ENCODE peak calls at places on chromosomes 2 and 18, in six cellular contexts. P, T, N, I, S and J are unnamed samples.

GRCh38 chr2:240704651-240705050 is 13.0 kb downstream of the AQP12A start:
- DNase-seq in P (no peak), T (peak; percentile 25), N (no peak), I (no peak), S (peak; percentile 16), J (no peak)

GRCh38 chr18:2411381-2411977 is 159.8 kb downstream of the METTL4 start:
- DNase-seq in P (no peak), T (no peak), N (no peak), I (peak; percentile 69), S (no peak), J (no peak)

GRCh38 chr2:179963626-179964025 is 43.5 kb downstream of the CWC22 start:
- DNase-seq in P (no peak), T (no peak), N (no peak), I (peak; percentile 55), S (no peak), J (no peak)

GRCh38 chr2:9463698-9464034 is 10.7 kb upstream of the IAH1 start:
- DNase-seq in P (no peak), T (no peak), N (no peak), I (peak; percentile 36), S (peak; percentile 17), J (no peak)

GRCh38 chr2:10028988-10029874 is 14.1 kb upstream of the KLF11 start:
- DNase-seq in P (peak; percentile 84), T (no peak), N (peak; percentile 54), I (peak; percentile 49), S (no peak), J (no peak)

GRCh38 chr2:43169987-43170732 is 56.2 kb downstream of the ZFP36L2 start:
- DNase-seq in P (no peak), T (peak; percentile 33), N (no peak), I (no peak), S (peak; percentile 67), J (no peak)

GRCh38 chr2:81481994-81482368 is 1177.4 kb upstream of the LRRTM1 start:
- DNase-seq in P (no peak), T (peak; percentile 74), N (no peak), I (no peak), S (no peak), J (peak; percentile 46)

GRCh38 chr2:24721470-24721869 is 71.7 kb downstream of the PTRHD1 start:
- DNase-seq in P (peak; percentile 90), T (no peak), N (peak; percentile 26), I (peak; percentile 86), S (no peak), J (peak; percentile 15)

GRCh38 chr2:191869178-191869577 is 22.3 kb upstream of the CAVIN2 start:
- DNase-seq in P (no peak), T (peak; percentile 74), N (peak; percentile 60), I (no peak), S (no peak), J (peak; percentile 39)

GRCh38 chr2:176162911-176163654 is 6.0 kb downstream of the HOXD3 start:
- DNase-seq in P (no peak), T (no peak), N (no peak), I (no peak), S (no peak), J (no peak)

GRCh38 chr18:58535340-58536186 is 93.3 kb downstream of the ALPK2 start:
- DNase-seq in P (no peak), T (no peak), N (no peak), I (no peak), S (no peak), J (no peak)

GRCh38 chr2:202221873-202222272 is 16.5 kb downstream of the SUMO1 start:
- DNase-seq in P (no peak), T (no peak), N (no peak), I (peak; percentile 24), S (no peak), J (no peak)

GRCh38 chr2:71502941-71503738 is 49.8 kb downstream of the DYSF start:
- DNase-seq in P (no peak), T (no peak), N (no peak), I (no peak), S (no peak), J (no peak)

GRCh38 chr2:204871246-204871953 is 326.1 kb downstream of the PARD3B start:
- DNase-seq in P (no peak), T (peak; percentile 50), N (peak; percentile 45), I (peak; percentile 76), S (no peak), J (peak; percentile 7)

GRCh38 chr2:27369471-27370025 is 590 bp downstream of the EIF2B4 start:
- DNase-seq in P (peak; percentile 52), T (peak; percentile 75), N (no peak), I (peak; percentile 63), S (no peak), J (peak; percentile 85)

GRCh38 chr2:42112418-42112817 is 56.7 kb upstream of the EML4 start:
- DNase-seq in P (no peak), T (no peak), N (no peak), I (no peak), S (no peak), J (no peak)

GRCh38 chr18:41436772-41437171 is 518.3 kb upstream of the PIK3C3 start:
- DNase-seq in P (no peak), T (no peak), N (no peak), I (no peak), S (no peak), J (no peak)

GRCh38 chr2:37688771-37689468 is 17.5 kb upstream of the CDC42EP3 start:
- DNase-seq in P (no peak), T (no peak), N (peak; percentile 47), I (peak; percentile 87), S (no peak), J (no peak)

GRCh38 chr2:27756544-27757498 is 14.7 kb upstream of the MRPL33 start:
- DNase-seq in P (peak; percentile 45), T (no peak), N (no peak), I (peak; percentile 40), S (no peak), J (no peak)

GRCh38 chr2:137969418-137969765 is 5.1 kb downstream of the HNMT start:
- DNase-seq in P (peak; percentile 41), T (no peak), N (no peak), I (peak; percentile 91), S (no peak), J (no peak)